ENCODE peak calls at places on chromosome 12, in eight cellular contexts. One of them, this sample, is unnamed.

GRCh38 chr12:52045794-52046199 is 5.4 kb upstream of the NR4A1 start:
- DNase-seq in neural crest cell: no peak
- DNase-seq in RWPE1: no peak
- DNase-seq in epithelial cell of esophagus: no peak
- DNase-seq in WERI-Rb-1: no peak
- DNase-seq in pancreas: no peak
- DNase-seq in coronary artery: no peak
- DNase-seq in ovary: peak; percentile 40
- DNase-seq in this sample: no peak

GRCh38 chr12:48000878-48001321 is 3.4 kb downstream of the COL2A1 start:
- DNase-seq in ovary: no peak
- DNase-seq in RWPE1: peak; percentile 91
- DNase-seq in WERI-Rb-1: no peak
- DNase-seq in neural crest cell: no peak
- DNase-seq in coronary artery: no peak
- DNase-seq in epithelial cell of esophagus: peak; percentile 97
- DNase-seq in pancreas: no peak
- DNase-seq in this sample: no peak

GRCh38 chr12:48023386-48023785 is 19.1 kb upstream of the COL2A1 start:
- DNase-seq in coronary artery: no peak
- DNase-seq in WERI-Rb-1: no peak
- DNase-seq in RWPE1: no peak
- DNase-seq in ovary: no peak
- DNase-seq in epithelial cell of esophagus: no peak
- DNase-seq in pancreas: no peak
- DNase-seq in neural crest cell: no peak
- DNase-seq in this sample: no peak

GRCh38 chr12:39935275-39935674 is 170.6 kb downstream of the SLC2A13 start:
- DNase-seq in pancreas: no peak
- DNase-seq in epithelial cell of esophagus: peak; percentile 57
- DNase-seq in RWPE1: peak; percentile 6
- DNase-seq in WERI-Rb-1: no peak
- DNase-seq in ovary: no peak
- DNase-seq in neural crest cell: no peak
- DNase-seq in coronary artery: no peak
- DNase-seq in this sample: no peak

GRCh38 chr12:114974333-114974732 is 290.4 kb upstream of the TBX3 start:
- DNase-seq in WERI-Rb-1: no peak
- DNase-seq in RWPE1: no peak
- DNase-seq in ovary: no peak
- DNase-seq in coronary artery: no peak
- DNase-seq in pancreas: no peak
- DNase-seq in neural crest cell: no peak
- DNase-seq in epithelial cell of esophagus: no peak
- DNase-seq in this sample: no peak

GRCh38 chr12:50425859-50426258 is 25.2 kb downstream of the LARP4 start:
- DNase-seq in pancreas: no peak
- DNase-seq in neural crest cell: no peak
- DNase-seq in ovary: no peak
- DNase-seq in WERI-Rb-1: no peak
- DNase-seq in coronary artery: no peak
- DNase-seq in RWPE1: no peak
- DNase-seq in epithelial cell of esophagus: no peak
- DNase-seq in this sample: no peak

GRCh38 chr12:126051611-126052107 is 986.4 kb downstream of the AACS start:
- DNase-seq in coronary artery: no peak
- DNase-seq in RWPE1: peak; percentile 84
- DNase-seq in epithelial cell of esophagus: peak; percentile 92
- DNase-seq in pancreas: no peak
- DNase-seq in neural crest cell: no peak
- DNase-seq in WERI-Rb-1: no peak
- DNase-seq in ovary: no peak
- DNase-seq in this sample: no peak

GRCh38 chr12:14577344-14577743 is 9.7 kb upstream of the PLBD1 start:
- DNase-seq in WERI-Rb-1: no peak
- DNase-seq in RWPE1: no peak
- DNase-seq in coronary artery: no peak
- DNase-seq in neural crest cell: no peak
- DNase-seq in ovary: no peak
- DNase-seq in pancreas: no peak
- DNase-seq in epithelial cell of esophagus: peak; percentile 16
- DNase-seq in this sample: no peak

GRCh38 chr12:46430340-46430948 is 57.9 kb upstream of the SLC38A2 start:
- DNase-seq in neural crest cell: no peak
- DNase-seq in pancreas: no peak
- DNase-seq in coronary artery: no peak
- DNase-seq in WERI-Rb-1: no peak
- DNase-seq in RWPE1: peak; percentile 89
- DNase-seq in epithelial cell of esophagus: peak; percentile 95
- DNase-seq in ovary: no peak
- DNase-seq in this sample: no peak

GRCh38 chr12:67068773-67069450 is 200.2 kb upstream of the CAND1 start:
- DNase-seq in WERI-Rb-1: peak; percentile 54
- DNase-seq in coronary artery: no peak
- DNase-seq in ovary: peak; percentile 34
- DNase-seq in neural crest cell: peak; percentile 48
- DNase-seq in pancreas: peak; percentile 51
- DNase-seq in RWPE1: peak; percentile 79
- DNase-seq in epithelial cell of esophagus: peak; percentile 77
- DNase-seq in this sample: no peak

GRCh38 chr12:102879144-102879763 is 37.8 kb downstream of the PAH start:
- DNase-seq in pancreas: peak; percentile 26
- DNase-seq in RWPE1: peak; percentile 64
- DNase-seq in coronary artery: no peak
- DNase-seq in ovary: no peak
- DNase-seq in epithelial cell of esophagus: peak; percentile 83
- DNase-seq in neural crest cell: peak; percentile 29
- DNase-seq in WERI-Rb-1: peak; percentile 80
- DNase-seq in this sample: no peak
- TF ChIP-seq CTCF in pancreas: no peak
- TF ChIP-seq CTCF in RWPE1: peak; percentile 57
- TF ChIP-seq CTCF in coronary artery: no peak
- TF ChIP-seq CTCF in ovary: no peak
- TF ChIP-seq CTCF in epithelial cell of esophagus: peak; percentile 57
- TF ChIP-seq CTCF in neural crest cell: peak; percentile 61
- TF ChIP-seq CTCF in WERI-Rb-1: peak; percentile 85
- TF ChIP-seq CTCF in this sample: peak; percentile 27

GRCh38 chr12:100229036-100229635 is 28.5 kb downstream of the ACTR6 start:
- DNase-seq in WERI-Rb-1: peak; percentile 39
- DNase-seq in pancreas: no peak
- DNase-seq in RWPE1: no peak
- DNase-seq in neural crest cell: no peak
- DNase-seq in ovary: no peak
- DNase-seq in coronary artery: no peak
- DNase-seq in epithelial cell of esophagus: peak; percentile 70
- DNase-seq in this sample: no peak
- TF ChIP-seq CTCF in WERI-Rb-1: peak; percentile 33
- TF ChIP-seq CTCF in pancreas: no peak
- TF ChIP-seq CTCF in RWPE1: no peak
- TF ChIP-seq CTCF in neural crest cell: no peak
- TF ChIP-seq CTCF in ovary: no peak
- TF ChIP-seq CTCF in coronary artery: no peak
- TF ChIP-seq CTCF in epithelial cell of esophagus: peak; percentile 63
- TF ChIP-seq CTCF in this sample: peak; percentile 21

DNA sequence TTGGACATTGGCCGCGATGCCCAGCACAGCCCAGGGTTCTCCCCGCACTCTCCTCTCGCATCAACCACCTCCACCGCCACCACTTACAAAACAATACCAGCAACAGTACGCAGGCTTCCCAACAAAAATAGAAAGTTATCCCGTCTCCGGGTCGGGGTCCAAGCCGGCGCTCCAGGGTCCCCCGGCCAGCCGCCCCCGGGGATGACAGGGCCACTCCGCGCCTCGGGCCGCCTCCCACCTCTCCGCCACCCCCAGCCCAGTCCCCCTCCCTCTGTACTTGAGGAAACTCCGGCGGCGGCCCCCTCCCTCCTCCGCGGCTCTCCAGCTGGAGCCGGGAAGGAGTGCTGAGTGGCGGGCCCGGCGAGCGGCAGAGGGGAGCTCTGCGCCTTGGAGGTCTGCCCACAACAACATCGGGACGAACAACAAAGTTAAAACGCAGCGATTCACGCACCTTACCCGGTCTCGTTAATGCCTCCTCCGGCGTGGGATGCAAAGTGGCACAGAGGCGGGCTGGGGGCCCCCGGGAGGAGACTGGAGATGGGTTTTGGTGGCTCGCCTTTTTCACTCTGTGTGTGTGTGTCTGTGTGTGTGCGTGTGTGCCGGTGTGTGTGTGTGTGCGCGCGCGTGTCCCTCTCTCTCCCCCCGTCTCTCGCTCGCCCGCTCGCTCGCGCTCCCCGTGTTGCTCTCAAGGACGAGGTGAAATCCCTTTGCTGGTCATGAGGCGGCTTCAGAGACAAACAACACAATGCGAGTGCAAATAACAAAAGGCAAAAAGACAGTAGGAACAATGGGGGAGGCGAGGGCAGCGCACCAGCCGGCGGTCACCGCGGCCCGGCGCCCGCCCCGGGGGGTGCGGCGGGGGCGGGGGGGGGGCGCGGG is 386.8 kb downstream of the BCAT1 start:
- DNase-seq in coronary artery: peak; percentile 85
- DNase-seq in pancreas: no peak
- DNase-seq in RWPE1: no peak
- DNase-seq in neural crest cell: peak; percentile 68
- DNase-seq in epithelial cell of esophagus: peak; percentile 25
- DNase-seq in WERI-Rb-1: peak; percentile 30
- DNase-seq in ovary: peak; percentile 83
- DNase-seq in this sample: peak; percentile 89
- TF ChIP-seq CTCF in coronary artery: no peak
- TF ChIP-seq CTCF in pancreas: no peak
- TF ChIP-seq CTCF in RWPE1: no peak
- TF ChIP-seq CTCF in neural crest cell: peak; percentile 15
- TF ChIP-seq CTCF in epithelial cell of esophagus: no peak
- TF ChIP-seq CTCF in WERI-Rb-1: no peak
- TF ChIP-seq CTCF in ovary: no peak
- TF ChIP-seq CTCF in this sample: no peak

DNA sequence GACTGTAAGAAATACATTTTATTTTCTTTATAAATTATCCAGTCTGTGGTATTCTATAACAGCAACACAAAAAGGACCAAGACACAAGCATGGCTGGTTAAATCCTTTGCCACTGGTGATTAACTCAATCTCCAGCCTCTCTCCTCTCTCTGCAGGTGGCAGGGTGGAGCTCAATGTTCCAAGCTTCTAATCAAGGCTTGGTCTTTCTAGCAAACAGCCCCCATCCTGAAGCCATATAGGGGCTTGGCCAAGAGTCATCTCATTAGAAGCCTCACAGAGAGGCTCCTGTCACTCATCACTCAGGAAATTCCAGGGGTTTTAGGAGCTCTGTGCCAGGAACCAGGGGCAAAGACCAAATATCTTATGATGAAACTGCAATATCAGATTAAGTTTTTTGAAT is 12.0 kb downstream of the C12orf75 start:
- DNase-seq in ovary: no peak
- DNase-seq in coronary artery: no peak
- DNase-seq in epithelial cell of esophagus: no peak
- DNase-seq in pancreas: no peak
- DNase-seq in neural crest cell: no peak
- DNase-seq in RWPE1: no peak
- DNase-seq in WERI-Rb-1: no peak
- DNase-seq in this sample: no peak
- TF ChIP-seq CTCF in ovary: no peak
- TF ChIP-seq CTCF in coronary artery: no peak
- TF ChIP-seq CTCF in epithelial cell of esophagus: no peak
- TF ChIP-seq CTCF in pancreas: no peak
- TF ChIP-seq CTCF in neural crest cell: no peak
- TF ChIP-seq CTCF in RWPE1: no peak
- TF ChIP-seq CTCF in WERI-Rb-1: no peak
- TF ChIP-seq CTCF in this sample: no peak

GRCh38 chr12:73529231-73529630 is 1008.4 kb upstream of the ATXN7L3B start:
- DNase-seq in neural crest cell: no peak
- DNase-seq in ovary: no peak
- DNase-seq in epithelial cell of esophagus: no peak
- DNase-seq in RWPE1: no peak
- DNase-seq in pancreas: no peak
- DNase-seq in coronary artery: no peak
- DNase-seq in WERI-Rb-1: no peak
- DNase-seq in this sample: no peak
- TF ChIP-seq CTCF in neural crest cell: no peak
- TF ChIP-seq CTCF in ovary: no peak
- TF ChIP-seq CTCF in epithelial cell of esophagus: no peak
- TF ChIP-seq CTCF in RWPE1: no peak
- TF ChIP-seq CTCF in pancreas: no peak
- TF ChIP-seq CTCF in coronary artery: no peak
- TF ChIP-seq CTCF in WERI-Rb-1: no peak
- TF ChIP-seq CTCF in this sample: no peak

DNA sequence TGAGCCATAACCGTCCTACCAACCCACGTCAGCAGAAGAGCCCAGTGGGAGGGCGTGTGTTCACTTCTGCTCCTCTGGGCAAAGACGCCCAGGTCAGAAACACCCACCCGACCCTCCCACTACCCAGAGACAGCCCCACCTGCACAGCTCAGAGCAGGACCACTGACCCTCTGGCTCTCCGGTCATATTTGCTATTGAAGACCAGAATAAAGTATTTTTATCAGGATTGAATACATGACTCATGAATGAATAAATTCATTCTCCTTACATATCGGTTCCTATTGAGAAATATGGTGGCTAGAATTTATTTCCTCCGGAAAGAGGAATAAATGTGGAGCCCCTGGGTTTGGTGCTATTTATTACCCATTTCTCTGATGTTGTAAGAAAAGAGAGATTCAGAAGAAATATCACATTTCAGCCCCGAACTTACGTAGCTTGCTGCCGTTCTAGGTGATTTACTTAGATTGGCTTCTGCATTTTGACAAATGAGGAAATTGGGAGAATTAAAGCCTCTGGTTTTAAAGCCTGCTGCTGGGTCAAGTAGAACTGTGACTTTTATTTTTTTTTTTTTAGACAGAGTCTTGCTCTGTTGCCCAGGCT is 36.4 kb upstream of the P2RX7 start:
- DNase-seq in ovary: no peak
- DNase-seq in pancreas: no peak
- DNase-seq in neural crest cell: no peak
- DNase-seq in epithelial cell of esophagus: no peak
- DNase-seq in RWPE1: no peak
- DNase-seq in WERI-Rb-1: no peak
- DNase-seq in coronary artery: no peak
- DNase-seq in this sample: no peak
- TF ChIP-seq CTCF in ovary: peak; percentile 7
- TF ChIP-seq CTCF in pancreas: no peak
- TF ChIP-seq CTCF in neural crest cell: peak; percentile 9
- TF ChIP-seq CTCF in epithelial cell of esophagus: no peak
- TF ChIP-seq CTCF in RWPE1: peak; percentile 59
- TF ChIP-seq CTCF in WERI-Rb-1: no peak
- TF ChIP-seq CTCF in coronary artery: no peak
- TF ChIP-seq CTCF in this sample: peak; percentile 4

DNA sequence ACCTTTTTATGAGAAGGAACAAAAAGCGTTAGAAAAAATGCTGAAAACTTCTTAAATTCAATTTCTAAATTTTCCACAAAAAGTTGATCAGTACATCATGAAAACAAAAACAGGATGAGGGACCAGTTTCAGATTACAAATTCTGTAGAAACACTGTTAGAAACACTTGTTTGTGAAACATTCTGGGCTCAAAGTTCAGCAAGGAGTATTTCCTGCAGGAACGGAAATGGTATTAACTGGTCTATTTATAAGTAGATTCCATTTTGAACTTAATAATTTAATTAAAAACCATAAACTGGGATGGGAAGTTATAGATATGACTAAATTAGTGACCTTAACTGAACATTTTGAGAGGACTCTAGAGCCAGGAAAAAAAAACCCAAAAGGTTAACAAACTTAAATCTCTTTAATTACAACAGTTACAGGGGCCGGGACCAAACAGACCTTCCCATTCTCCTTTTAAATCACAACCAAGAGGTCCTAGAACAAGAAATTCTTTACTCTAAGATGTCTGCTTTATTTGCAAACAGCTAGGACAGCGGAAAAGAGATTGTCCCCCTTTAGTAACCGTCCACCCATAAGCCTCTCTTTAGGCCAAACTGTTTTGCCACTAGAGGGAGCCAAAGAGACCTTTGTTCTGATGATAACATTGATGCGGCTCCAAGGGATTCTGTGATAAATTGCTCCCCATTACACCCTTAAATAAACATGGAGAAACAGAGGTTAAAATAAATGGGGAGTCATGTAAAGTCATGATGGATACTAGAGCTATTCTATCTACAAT is 69.0 kb upstream of the RERGL start:
- DNase-seq in coronary artery: no peak
- DNase-seq in pancreas: peak; percentile 11
- DNase-seq in RWPE1: no peak
- DNase-seq in ovary: no peak
- DNase-seq in epithelial cell of esophagus: peak; percentile 60
- DNase-seq in WERI-Rb-1: peak; percentile 39
- DNase-seq in neural crest cell: peak; percentile 39
- DNase-seq in this sample: no peak
- TF ChIP-seq CTCF in coronary artery: no peak
- TF ChIP-seq CTCF in pancreas: peak; percentile 46
- TF ChIP-seq CTCF in RWPE1: peak; percentile 36
- TF ChIP-seq CTCF in ovary: no peak
- TF ChIP-seq CTCF in epithelial cell of esophagus: peak; percentile 82
- TF ChIP-seq CTCF in WERI-Rb-1: peak; percentile 68
- TF ChIP-seq CTCF in neural crest cell: peak; percentile 86
- TF ChIP-seq CTCF in this sample: peak; percentile 72

This sample was measured in osteocyte.